ENCODE peak calls at places on chromosomes 11 and 22, in eight cellular contexts. One of them, this sample, is unnamed.
A peak's percentile ranks its signal among the peaks of the same experiment; 100 is the strongest.

GRCh38 chr22:21025266-21025665 is 7.1 kb downstream of the SLC7A4 start:
- DNase-seq in NCI-H2081: no peak
- DNase-seq in glomerular endothelial cell: no peak
- DNase-seq in erythroblast: no peak
- DNase-seq in prostate gland: no peak
- DNase-seq in fibroblast of mammary gland: no peak
- DNase-seq in cardiac muscle cell: no peak
- DNase-seq in K562: peak; percentile 46
- DNase-seq in this sample: no peak

GRCh38 chr22:22111267-22111751 is 128.7 kb upstream of the TOP3B start:
- DNase-seq in NCI-H2081: no peak
- DNase-seq in fibroblast of mammary gland: peak; percentile 64
- DNase-seq in K562: peak; percentile 87
- DNase-seq in glomerular endothelial cell: no peak
- DNase-seq in cardiac muscle cell: no peak
- DNase-seq in prostate gland: no peak
- DNase-seq in erythroblast: no peak
- DNase-seq in this sample: peak; percentile 30

GRCh38 chr22:32106930-32107329 is 52.2 kb downstream of the C22orf42 start:
- DNase-seq in NCI-H2081: no peak
- DNase-seq in erythroblast: no peak
- DNase-seq in prostate gland: no peak
- DNase-seq in glomerular endothelial cell: no peak
- DNase-seq in cardiac muscle cell: peak; percentile 75
- DNase-seq in fibroblast of mammary gland: peak; percentile 5
- DNase-seq in K562: no peak
- DNase-seq in this sample: peak; percentile 10

GRCh38 chr22:47019012-47019790 is 256.8 kb downstream of the TBC1D22A start:
- DNase-seq in NCI-H2081: no peak
- DNase-seq in erythroblast: no peak
- DNase-seq in K562: no peak
- DNase-seq in cardiac muscle cell: no peak
- DNase-seq in glomerular endothelial cell: no peak
- DNase-seq in prostate gland: no peak
- DNase-seq in fibroblast of mammary gland: no peak
- DNase-seq in this sample: no peak

GRCh38 chr11:17828311-17828751 is 93.8 kb downstream of the KCNC1 start:
- DNase-seq in cardiac muscle cell: no peak
- DNase-seq in prostate gland: no peak
- DNase-seq in NCI-H2081: no peak
- DNase-seq in K562: no peak
- DNase-seq in glomerular endothelial cell: no peak
- DNase-seq in erythroblast: no peak
- DNase-seq in fibroblast of mammary gland: peak; percentile 74
- DNase-seq in this sample: no peak

GRCh38 chr11:134615041-134615615 is 203.1 kb upstream of the B3GAT1 start:
- DNase-seq in fibroblast of mammary gland: no peak
- DNase-seq in glomerular endothelial cell: no peak
- DNase-seq in NCI-H2081: no peak
- DNase-seq in prostate gland: no peak
- DNase-seq in cardiac muscle cell: no peak
- DNase-seq in K562: no peak
- DNase-seq in erythroblast: no peak
- DNase-seq in this sample: no peak

GRCh38 chr11:12944889-12945288 is 64.2 kb upstream of the RASSF10 start:
- DNase-seq in NCI-H2081: no peak
- DNase-seq in cardiac muscle cell: no peak
- DNase-seq in fibroblast of mammary gland: no peak
- DNase-seq in erythroblast: no peak
- DNase-seq in K562: no peak
- DNase-seq in prostate gland: no peak
- DNase-seq in glomerular endothelial cell: no peak
- DNase-seq in this sample: no peak

GRCh38 chr22:33401291-33401690 is 343.1 kb upstream of the SYN3 start:
- DNase-seq in glomerular endothelial cell: no peak
- DNase-seq in erythroblast: no peak
- DNase-seq in fibroblast of mammary gland: peak; percentile 39
- DNase-seq in NCI-H2081: no peak
- DNase-seq in K562: no peak
- DNase-seq in cardiac muscle cell: no peak
- DNase-seq in prostate gland: no peak
- DNase-seq in this sample: no peak

GRCh38 chr11:101129203-101129943 is at the start of gene PGR:
- DNase-seq in cardiac muscle cell: peak; percentile 41
- DNase-seq in erythroblast: no peak
- DNase-seq in prostate gland: peak; percentile 8
- DNase-seq in fibroblast of mammary gland: peak; percentile 20
- DNase-seq in K562: peak; percentile 35
- DNase-seq in NCI-H2081: peak; percentile 55
- DNase-seq in glomerular endothelial cell: no peak
- DNase-seq in this sample: peak; percentile 39

GRCh38 chr11:20443596-20443995 is 56.1 kb downstream of the PRMT3 start:
- DNase-seq in K562: no peak
- DNase-seq in glomerular endothelial cell: peak; percentile 3
- DNase-seq in erythroblast: peak; percentile 72
- DNase-seq in prostate gland: no peak
- DNase-seq in NCI-H2081: no peak
- DNase-seq in fibroblast of mammary gland: peak; percentile 37
- DNase-seq in cardiac muscle cell: peak; percentile 12
- DNase-seq in this sample: peak; percentile 39

GRCh38 chr11:84552791-84553190 is 1074.4 kb downstream of the DLG2 start:
- DNase-seq in glomerular endothelial cell: no peak
- DNase-seq in cardiac muscle cell: no peak
- DNase-seq in erythroblast: no peak
- DNase-seq in NCI-H2081: no peak
- DNase-seq in prostate gland: no peak
- DNase-seq in fibroblast of mammary gland: no peak
- DNase-seq in K562: no peak
- DNase-seq in this sample: no peak

GRCh38 chr11:65366340-65366773 is 11.8 kb downstream of the TIGD3 start:
- DNase-seq in fibroblast of mammary gland: peak; percentile 87
- DNase-seq in NCI-H2081: peak; percentile 59
- DNase-seq in K562: peak; percentile 71
- DNase-seq in cardiac muscle cell: peak; percentile 83
- DNase-seq in glomerular endothelial cell: no peak
- DNase-seq in prostate gland: peak; percentile 54
- DNase-seq in erythroblast: peak; percentile 83
- DNase-seq in this sample: peak; percentile 92

GRCh38 chr11:111913997-111914396 is 1.5 kb downstream of the HSPB2 start:
- DNase-seq in K562: no peak
- DNase-seq in glomerular endothelial cell: no peak
- DNase-seq in NCI-H2081: peak; percentile 48
- DNase-seq in prostate gland: no peak
- DNase-seq in fibroblast of mammary gland: peak; percentile 69
- DNase-seq in cardiac muscle cell: no peak
- DNase-seq in erythroblast: no peak
- DNase-seq in this sample: peak; percentile 60

GRCh38 chr11:44484211-44484610 is 81.3 kb upstream of the CD82 start:
- DNase-seq in K562: peak; percentile 40
- DNase-seq in cardiac muscle cell: peak; percentile 49
- DNase-seq in prostate gland: no peak
- DNase-seq in glomerular endothelial cell: no peak
- DNase-seq in fibroblast of mammary gland: peak; percentile 18
- DNase-seq in NCI-H2081: no peak
- DNase-seq in erythroblast: peak; percentile 15
- DNase-seq in this sample: peak; percentile 13

GRCh38 chr11:111836162-111836561 is 35.2 kb downstream of the ALG9 start:
- DNase-seq in NCI-H2081: no peak
- DNase-seq in fibroblast of mammary gland: peak; percentile 68
- DNase-seq in prostate gland: no peak
- DNase-seq in K562: no peak
- DNase-seq in cardiac muscle cell: no peak
- DNase-seq in erythroblast: no peak
- DNase-seq in glomerular endothelial cell: no peak
- DNase-seq in this sample: no peak

GRCh38 chr11:44256673-44257291 is 53.2 kb downstream of the ALX4 start:
- DNase-seq in fibroblast of mammary gland: peak; percentile 43
- DNase-seq in K562: no peak
- DNase-seq in cardiac muscle cell: no peak
- DNase-seq in glomerular endothelial cell: no peak
- DNase-seq in erythroblast: no peak
- DNase-seq in prostate gland: no peak
- DNase-seq in NCI-H2081: no peak
- DNase-seq in this sample: no peak

GRCh38 chr11:1081601-1082311 is 7.1 kb downstream of the MUC2 start:
- DNase-seq in prostate gland: no peak
- DNase-seq in K562: no peak
- DNase-seq in NCI-H2081: no peak
- DNase-seq in erythroblast: no peak
- DNase-seq in fibroblast of mammary gland: no peak
- DNase-seq in glomerular endothelial cell: no peak
- DNase-seq in cardiac muscle cell: no peak
- DNase-seq in this sample: no peak

GRCh38 chr22:29683536-29683935 is 36.3 kb upstream of the CABP7 start:
- DNase-seq in glomerular endothelial cell: no peak
- DNase-seq in K562: no peak
- DNase-seq in cardiac muscle cell: no peak
- DNase-seq in erythroblast: no peak
- DNase-seq in NCI-H2081: no peak
- DNase-seq in prostate gland: no peak
- DNase-seq in fibroblast of mammary gland: no peak
- DNase-seq in this sample: no peak

GRCh38 chr11:111684259-111684658 is 81.9 kb downstream of the PPP2R1B start:
- DNase-seq in fibroblast of mammary gland: no peak
- DNase-seq in K562: no peak
- DNase-seq in erythroblast: no peak
- DNase-seq in cardiac muscle cell: no peak
- DNase-seq in prostate gland: no peak
- DNase-seq in NCI-H2081: no peak
- DNase-seq in glomerular endothelial cell: no peak
- DNase-seq in this sample: no peak

GRCh38 chr22:46462726-46463371 is 74.6 kb downstream of the CELSR1 start:
- DNase-seq in NCI-H2081: no peak
- DNase-seq in cardiac muscle cell: no peak
- DNase-seq in fibroblast of mammary gland: peak; percentile 85
- DNase-seq in K562: no peak
- DNase-seq in glomerular endothelial cell: no peak
- DNase-seq in prostate gland: no peak
- DNase-seq in erythroblast: peak; percentile 37
- DNase-seq in this sample: peak; percentile 60

GRCh38 chr22:39178206-39179111 is 26.0 kb upstream of the CBX7 start:
- DNase-seq in fibroblast of mammary gland: peak; percentile 73
- DNase-seq in K562: no peak
- DNase-seq in glomerular endothelial cell: peak; percentile 79
- DNase-seq in erythroblast: no peak
- DNase-seq in prostate gland: no peak
- DNase-seq in cardiac muscle cell: no peak
- DNase-seq in NCI-H2081: no peak
- DNase-seq in this sample: peak; percentile 65

GRCh38 chr11:134513585-134514120 is 101.6 kb upstream of the B3GAT1 start:
- DNase-seq in NCI-H2081: no peak
- DNase-seq in K562: no peak
- DNase-seq in fibroblast of mammary gland: no peak
- DNase-seq in cardiac muscle cell: no peak
- DNase-seq in glomerular endothelial cell: no peak
- DNase-seq in erythroblast: no peak
- DNase-seq in prostate gland: no peak
- DNase-seq in this sample: no peak

GRCh38 chr11:64343740-64344133 is 3.7 kb downstream of the CCDC88B start:
- DNase-seq in NCI-H2081: no peak
- DNase-seq in fibroblast of mammary gland: no peak
- DNase-seq in cardiac muscle cell: peak; percentile 33
- DNase-seq in K562: no peak
- DNase-seq in prostate gland: no peak
- DNase-seq in erythroblast: peak; percentile 70
- DNase-seq in glomerular endothelial cell: no peak
- DNase-seq in this sample: no peak

GRCh38 chr22:42300286-42301071 is 30.0 kb upstream of the TCF20 start:
- DNase-seq in cardiac muscle cell: no peak
- DNase-seq in glomerular endothelial cell: no peak
- DNase-seq in fibroblast of mammary gland: no peak
- DNase-seq in K562: peak; percentile 51
- DNase-seq in NCI-H2081: no peak
- DNase-seq in erythroblast: no peak
- DNase-seq in prostate gland: no peak
- DNase-seq in this sample: no peak

GRCh38 chr11:126186708-126187481 is 24.6 kb downstream of the RPUSD4 start:
- DNase-seq in erythroblast: no peak
- DNase-seq in fibroblast of mammary gland: no peak
- DNase-seq in glomerular endothelial cell: no peak
- DNase-seq in cardiac muscle cell: no peak
- DNase-seq in NCI-H2081: peak; percentile 32
- DNase-seq in K562: no peak
- DNase-seq in prostate gland: no peak
- DNase-seq in this sample: no peak

GRCh38 chr11:2772544-2773031 is 72.8 kb upstream of the KCNQ1OT1 start:
- DNase-seq in K562: no peak
- DNase-seq in fibroblast of mammary gland: peak; percentile 65
- DNase-seq in erythroblast: no peak
- DNase-seq in prostate gland: peak; percentile 2
- DNase-seq in cardiac muscle cell: no peak
- DNase-seq in NCI-H2081: no peak
- DNase-seq in glomerular endothelial cell: no peak
- DNase-seq in this sample: peak; percentile 46

GRCh38 chr11:47847892-47848635 is at the start of gene NUP160:
- DNase-seq in NCI-H2081: peak; percentile 73
- DNase-seq in glomerular endothelial cell: no peak
- DNase-seq in cardiac muscle cell: peak; percentile 82
- DNase-seq in K562: peak; percentile 92
- DNase-seq in prostate gland: peak; percentile 85
- DNase-seq in erythroblast: peak; percentile 93
- DNase-seq in fibroblast of mammary gland: no peak
- DNase-seq in this sample: peak; percentile 59

GRCh38 chr11:85590848-85591483 is 36.2 kb downstream of the DLG2 start:
- DNase-seq in prostate gland: no peak
- DNase-seq in cardiac muscle cell: peak; percentile 43
- DNase-seq in erythroblast: peak; percentile 23
- DNase-seq in K562: no peak
- DNase-seq in glomerular endothelial cell: peak; percentile 4
- DNase-seq in fibroblast of mammary gland: peak; percentile 51
- DNase-seq in NCI-H2081: peak; percentile 35
- DNase-seq in this sample: peak; percentile 21

GRCh38 chr11:3849297-3849874 is 6.1 kb upstream of the STIM1 start:
- DNase-seq in NCI-H2081: peak; percentile 30
- DNase-seq in prostate gland: peak; percentile 31
- DNase-seq in cardiac muscle cell: peak; percentile 63
- DNase-seq in glomerular endothelial cell: no peak
- DNase-seq in K562: peak; percentile 42
- DNase-seq in erythroblast: peak; percentile 77
- DNase-seq in fibroblast of mammary gland: peak; percentile 52
- DNase-seq in this sample: peak; percentile 52

GRCh38 chr22:50305658-50306566 is 1.5 kb downstream of the PLXNB2 start:
- DNase-seq in erythroblast: peak; percentile 28
- DNase-seq in K562: peak; percentile 40
- DNase-seq in NCI-H2081: peak; percentile 68
- DNase-seq in prostate gland: peak; percentile 93
- DNase-seq in fibroblast of mammary gland: peak; percentile 94
- DNase-seq in cardiac muscle cell: peak; percentile 57
- DNase-seq in glomerular endothelial cell: peak; percentile 48
- DNase-seq in this sample: peak; percentile 95

GRCh38 chr22:21009638-21010425 is 5.1 kb upstream of the P2RX6 start:
- DNase-seq in K562: peak; percentile 85
- DNase-seq in fibroblast of mammary gland: peak; percentile 49
- DNase-seq in NCI-H2081: no peak
- DNase-seq in erythroblast: peak; percentile 65
- DNase-seq in cardiac muscle cell: peak; percentile 88
- DNase-seq in glomerular endothelial cell: no peak
- DNase-seq in prostate gland: peak; percentile 16
- DNase-seq in this sample: peak; percentile 68

GRCh38 chr11:104254347-104254746 is 90.4 kb upstream of the PDGFD start:
- DNase-seq in K562: peak; percentile 14
- DNase-seq in erythroblast: peak; percentile 60
- DNase-seq in glomerular endothelial cell: no peak
- DNase-seq in NCI-H2081: peak; percentile 58
- DNase-seq in prostate gland: no peak
- DNase-seq in cardiac muscle cell: peak; percentile 79
- DNase-seq in fibroblast of mammary gland: peak; percentile 29
- DNase-seq in this sample: peak; percentile 2

GRCh38 chr22:24315367-24315781 is 44.7 kb downstream of the SPECC1L start:
- DNase-seq in cardiac muscle cell: no peak
- DNase-seq in glomerular endothelial cell: no peak
- DNase-seq in fibroblast of mammary gland: no peak
- DNase-seq in K562: no peak
- DNase-seq in NCI-H2081: peak; percentile 4
- DNase-seq in erythroblast: no peak
- DNase-seq in prostate gland: no peak
- DNase-seq in this sample: peak; percentile 99

GRCh38 chr22:29136715-29137700 is 64.2 kb downstream of the KREMEN1 start:
- DNase-seq in fibroblast of mammary gland: no peak
- DNase-seq in K562: no peak
- DNase-seq in glomerular endothelial cell: no peak
- DNase-seq in erythroblast: no peak
- DNase-seq in cardiac muscle cell: no peak
- DNase-seq in prostate gland: no peak
- DNase-seq in NCI-H2081: no peak
- DNase-seq in this sample: no peak